ENCODE peak calls at places on chromosomes 2 and 18, in five cellular contexts. K is IMR-90, S is left lung, E is gastrocnemius medialis, L is OCI-LY7. I is an unnamed sample. For H3K9me3, the result is how much of the 10 kb centered on the place peaks cover.

GRCh38 chr2:30823452-30823851 is 16.2 kb upstream of the CAPN13 start:
- DNase-seq in K (no peak), S (no peak), E (no peak), L (no peak), I (no peak)

GRCh38 chr18:3500016-3500415 is 50.0 kb downstream of the TGIF1 start:
- DNase-seq in K (no peak), S (no peak), E (no peak), L (no peak), I (no peak)

GRCh38 chr2:108949316-108950299 is 39.4 kb downstream of the EDAR start:
- DNase-seq in K (no peak), S (no peak), E (no peak), L (no peak), I (no peak)

GRCh38 chr2:12661472-12661871 is 55.3 kb upstream of the TRIB2 start:
- DNase-seq in K (no peak), S (no peak), E (no peak), L (no peak), I (no peak)

GRCh38 chr2:230643576-230644291 is 68.9 kb upstream of the CAB39 start:
- DNase-seq in K (no peak), S (peak), E (peak), L (peak), I (no peak)

GRCh38 chr2:199503148-199503547 is 45.4 kb upstream of the SATB2 start:
- DNase-seq in K (no peak), S (no peak), E (no peak), L (no peak), I (no peak)

GRCh38 chr2:69177063-69177771 is 164.2 kb downstream of the ANTXR1 start:
- DNase-seq in K (peak), S (peak), E (peak), L (no peak), I (peak)

GRCh38 chr2:140589273-140589672 is 1541.5 kb downstream of the LRP1B start:
- DNase-seq in K (no peak), S (no peak), E (no peak), L (no peak), I (no peak)

GRCh38 chr2:219448776-219449476 is 14.3 kb downstream of the SPEG start:
- DNase-seq in K (no peak), S (no peak), E (no peak), L (no peak), I (no peak)

GRCh38 chr2:102235042-102235473 is 48.2 kb downstream of the IL1RL2 start:
- DNase-seq in K (peak), S (no peak), E (no peak), L (no peak), I (no peak)

GRCh38 chr2:227473019-227473461 is 1.1 kb downstream of the AGFG1 start:
- DNase-seq in K (peak), S (no peak), E (no peak), L (no peak), I (no peak)

GRCh38 chr2:236663671-236664101 is 94.1 kb downstream of the ACKR3 start:
- DNase-seq in K (peak), S (no peak), E (peak), L (no peak), I (peak)

GRCh38 chr2:23689891-23690290 is 237.0 kb downstream of the ATAD2B start:
- DNase-seq in K (no peak), S (no peak), E (no peak), L (no peak), I (no peak)

GRCh38 chr2:40436093-40436475 is 15.8 kb downstream of the SLC8A1 start:
- DNase-seq in K (peak), S (no peak), E (no peak), L (no peak), I (no peak)

GRCh38 chr2:190794466-190795184 is 86.0 kb upstream of the GLS start:
- DNase-seq in K (peak), S (no peak), E (no peak), L (no peak), I (no peak)

GRCh38 chr2:58155160-58155778 is 85.9 kb downstream of the FANCL start:
- DNase-seq in K (no peak), S (no peak), E (no peak), L (no peak), I (no peak)

GRCh38 chr2:16817305-16818202 is 151.9 kb upstream of the CYRIA start:
- DNase-seq in K (no peak), S (no peak), E (no peak), L (no peak), I (no peak)

GRCh38 chr2:207952564-207953345 is 72.6 kb downstream of the PLEKHM3 start:
- DNase-seq in K (no peak), S (no peak), E (no peak), L (no peak), I (no peak)

GRCh38 chr2:236673823-236674185 is 104.2 kb downstream of the ACKR3 start:
- DNase-seq in K (no peak), S (no peak), E (no peak), L (no peak), I (peak)

GRCh38 chr18:7677424-7677823 is 110.3 kb downstream of the PTPRM start:
- DNase-seq in K (no peak), S (no peak), E (no peak), L (no peak), I (no peak)

GRCh38 chr2:95301186-95301585 is 4.0 kb downstream of the KCNIP3 start:
- DNase-seq in K (no peak), S (no peak), E (no peak), L (no peak), I (no peak)

GRCh38 chr2:96800762-96801463 is 15.2 kb upstream of the CNNM3 start:
- DNase-seq in K (peak), S (peak), E (peak), L (peak), I (peak)

GRCh38 chr2:44360749-44361329 is 455 bp downstream of the PREPL start:
- DNase-seq in K (peak), S (no peak), E (no peak), L (peak), I (no peak)

GRCh38 chr18:58005885-58006523 is 38.0 kb upstream of the NEDD4L start:
- DNase-seq in K (peak), S (no peak), E (no peak), L (no peak), I (no peak)

GRCh38 chr2:48279347-48279746 is 250.6 kb upstream of the STON1 start:
- DNase-seq in K (no peak), S (no peak), E (no peak), L (no peak), I (no peak)

GRCh38 chr18:72086421-72086820 is 457.7 kb downstream of the CBLN2 start:
- DNase-seq in K (no peak), S (no peak), E (no peak), L (peak), I (no peak)

GRCh38 chr2:26934335-26934724 is 36.1 kb upstream of the MAPRE3 start:
- DNase-seq in K (no peak), S (no peak), E (no peak), L (no peak), I (no peak)

GRCh38 chr18:9334351-9335254 is at the start of gene TWSG1:
- DNase-seq in K (peak), S (peak), E (peak), L (peak), I (peak)
- TF ChIP-seq CTCF in K (peak), S (peak), E (peak), L (peak), I (peak)

DNA sequence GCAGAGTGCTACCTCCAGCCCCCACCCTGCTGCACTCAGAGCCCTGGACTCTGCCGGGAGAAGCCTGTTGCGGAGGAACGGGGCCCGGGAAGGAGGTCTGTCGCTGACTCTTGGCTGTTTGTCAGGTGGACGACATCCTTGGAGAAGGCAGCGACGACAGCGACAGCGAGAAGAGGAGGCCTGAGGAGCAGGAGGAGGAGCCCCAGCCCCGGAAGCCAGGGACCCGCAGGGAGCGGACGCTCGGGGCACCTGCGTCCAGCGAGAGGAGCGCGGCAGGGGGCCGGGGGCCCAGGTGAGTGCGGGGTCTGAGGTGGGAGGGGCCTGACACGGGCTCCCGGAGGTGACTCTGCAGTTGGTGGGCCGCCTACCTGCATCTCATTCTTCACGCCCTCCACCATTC is 56.6 kb downstream of the CTDP1 start:
- DNase-seq in K (no peak), S (peak), E (no peak), L (no peak), I (no peak)
- H3K9me3 ChIP-seq in K (under half), S (half or more), E (under half), L (under half), I (under half)

DNA sequence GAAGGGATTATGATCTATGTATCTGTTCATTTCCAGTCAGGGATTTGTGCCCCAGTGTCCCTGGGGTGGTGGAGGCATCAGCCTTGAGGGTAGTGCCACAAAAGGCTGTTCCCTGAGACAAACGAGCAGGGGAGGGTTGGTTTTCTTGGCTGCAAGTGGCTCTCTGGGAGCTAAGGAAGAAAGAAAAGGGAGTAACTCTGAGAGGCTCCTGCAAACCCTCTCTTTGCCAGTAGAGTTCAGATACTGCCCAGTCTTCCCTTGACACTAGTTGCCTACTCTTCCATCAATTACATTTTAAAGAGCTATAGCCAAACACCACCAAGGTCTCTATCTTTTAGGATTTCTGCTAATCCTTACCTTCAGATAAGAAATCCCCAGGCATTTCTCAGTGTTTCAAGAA is 18.5 kb upstream of the KCTD1 start:
- DNase-seq in K (no peak), S (no peak), E (no peak), L (no peak), I (no peak)
- TF ChIP-seq CTCF in K (no peak), S (no peak), E (no peak), L (no peak), I (no peak)

GRCh38 chr18:31281437-31281836 is 36.5 kb upstream of the DSG1 start:
- DNase-seq in K (no peak), S (no peak), E (no peak), L (no peak), I (no peak)
- H3K9me3 ChIP-seq in K (under half), S (under half), E (under half), L (under half), I (under half)

GRCh38 chr2:14901740-14902139 is 269.2 kb downstream of the LRATD1 start:
- DNase-seq in K (no peak), S (no peak), E (no peak), L (no peak), I (no peak)

GRCh38 chr2:14907014-14907612 is 274.6 kb downstream of the LRATD1 start:
- DNase-seq in K (no peak), S (no peak), E (no peak), L (peak), I (no peak)

GRCh38 chr2:14902953-14903352 is 270.4 kb downstream of the LRATD1 start:
- DNase-seq in K (no peak), S (no peak), E (no peak), L (no peak), I (no peak)

GRCh38 chr2:14905571-14905970 is 273.1 kb downstream of the LRATD1 start:
- DNase-seq in K (no peak), S (no peak), E (no peak), L (no peak), I (no peak)

DNA sequence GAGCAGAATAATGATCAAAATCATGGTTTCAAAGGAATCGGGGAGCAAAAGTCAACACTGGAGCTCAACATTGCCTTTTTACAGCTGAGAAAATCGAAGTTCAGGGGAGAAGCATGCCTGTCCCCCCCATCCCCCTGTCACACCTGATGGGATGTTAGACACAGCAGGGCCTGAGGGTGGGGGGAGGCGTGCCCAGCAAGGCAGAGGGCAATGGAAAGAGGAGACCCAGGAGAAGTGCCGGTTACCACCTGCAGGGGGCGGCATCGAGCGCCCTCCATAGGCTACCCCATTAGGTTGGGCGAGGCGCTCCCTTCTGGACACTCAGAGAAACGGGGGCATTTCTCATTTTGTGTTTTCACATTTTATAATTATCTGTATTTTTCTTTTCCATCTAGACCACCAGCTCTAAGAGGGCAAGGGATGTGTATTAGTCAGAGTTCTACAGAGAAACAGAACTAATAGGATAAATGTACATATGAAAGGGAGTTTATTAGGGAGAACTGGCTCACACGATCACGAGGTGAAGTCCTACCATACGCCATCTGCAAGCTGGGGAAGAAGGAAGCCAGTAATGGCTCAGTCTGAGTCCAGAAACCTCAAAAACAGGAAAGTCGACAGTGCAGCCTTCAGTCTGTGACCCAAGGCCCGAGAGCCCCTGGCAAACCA is 271.3 kb downstream of the LRATD1 start:
- DNase-seq in K (no peak), S (no peak), E (no peak), L (peak), I (no peak)
- TF ChIP-seq CTCF in K (peak), S (peak), E (no peak), L (peak), I (peak)

DNA sequence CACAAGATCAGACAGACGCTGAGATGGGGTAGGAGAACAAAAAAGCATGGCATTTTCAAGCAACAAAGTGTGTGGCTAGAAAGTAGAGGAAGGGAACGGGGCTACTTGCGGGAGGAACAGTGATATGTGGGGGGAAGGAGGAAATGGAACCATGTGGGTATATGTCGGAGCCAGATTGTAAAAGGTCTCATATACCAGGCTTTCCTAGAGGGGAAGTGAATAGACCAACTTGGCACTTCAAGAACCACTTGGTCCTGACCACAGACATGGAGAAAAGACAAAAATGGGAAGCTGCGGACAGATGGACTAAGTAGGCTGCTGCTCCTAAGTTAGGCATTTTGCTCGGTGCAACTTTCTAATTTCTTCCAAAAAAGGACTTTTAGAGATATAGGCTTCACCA is 196.0 kb downstream of the DCC start:
- DNase-seq in K (no peak), S (no peak), E (no peak), L (no peak), I (no peak)
- H3K9me3 ChIP-seq in K (under half), S (under half), E (under half), L (under half), I (under half)

GRCh38 chr2:54083440-54083839 is 32.0 kb upstream of the ACYP2 start:
- DNase-seq in K (peak), S (no peak), E (no peak), L (no peak), I (no peak)

GRCh38 chr2:54085069-54085468 is 30.3 kb upstream of the ACYP2 start:
- DNase-seq in K (no peak), S (no peak), E (no peak), L (no peak), I (no peak)

GRCh38 chr2:54084600-54084999 is 30.8 kb upstream of the ACYP2 start:
- DNase-seq in K (peak), S (no peak), E (no peak), L (no peak), I (no peak)

GRCh38 chr2:54081574-54081973 is 33.8 kb upstream of the ACYP2 start:
- DNase-seq in K (peak), S (no peak), E (no peak), L (no peak), I (no peak)

GRCh38 chr2:54083021-54083420 is 32.4 kb upstream of the ACYP2 start:
- DNase-seq in K (no peak), S (no peak), E (no peak), L (no peak), I (no peak)
- TF ChIP-seq CTCF in K (no peak), S (no peak), E (no peak), L (no peak), I (no peak)